ENCODE peak calls at places on chromosomes 7 and 10, in seven cellular contexts. B, O, Y, E, J, X and G are unnamed samples.

GRCh38 chr7:111098011-111098925 is 7.3 kb downstream of the LRRN3 start:
- DNase-seq in B (peak), O (no peak), Y (no peak), E (no peak), J (no peak), X (peak), G (peak)

GRCh38 chr10:7030134-7030855 is 380.5 kb downstream of the SFMBT2 start:
- DNase-seq in B (no peak), O (no peak), Y (no peak), E (no peak), J (no peak), X (no peak), G (no peak)

GRCh38 chr7:34091330-34091917 is 186.1 kb downstream of the BMPER start:
- DNase-seq in B (peak), O (no peak), Y (no peak), E (no peak), J (no peak), X (peak), G (peak)

GRCh38 chr10:74434577-74434976 is 283.6 kb downstream of the ADK start:
- DNase-seq in B (no peak), O (no peak), Y (no peak), E (no peak), J (no peak), X (no peak), G (no peak)

GRCh38 chr10:29830526-29831512 is 196.0 kb upstream of the SVIL start:
- DNase-seq in B (peak), O (no peak), Y (no peak), E (no peak), J (no peak), X (no peak), G (no peak)

GRCh38 chr10:48400129-48400849 is 93.8 kb downstream of the MAPK8 start:
- DNase-seq in B (peak), O (no peak), Y (no peak), E (no peak), J (no peak), X (no peak), G (no peak)

GRCh38 chr7:80646088-80646961 is 7.9 kb downstream of the CD36 start:
- DNase-seq in B (no peak), O (no peak), Y (no peak), E (no peak), J (no peak), X (no peak), G (no peak)

GRCh38 chr7:94295805-94296204 is 98.9 kb upstream of the COL1A2 start:
- DNase-seq in B (peak), O (no peak), Y (no peak), E (no peak), J (no peak), X (no peak), G (no peak)

GRCh38 chr7:131164025-131164899 is 163.4 kb upstream of the MKLN1 start:
- DNase-seq in B (peak), O (no peak), Y (no peak), E (no peak), J (no peak), X (no peak), G (no peak)

GRCh38 chr10:97916586-97916985 is 66.9 kb downstream of the GOLGA7B start:
- DNase-seq in B (no peak), O (no peak), Y (no peak), E (no peak), J (no peak), X (no peak), G (no peak)

GRCh38 chr7:20862554-20862953 is 75.9 kb upstream of the SP8 start:
- DNase-seq in B (no peak), O (no peak), Y (no peak), E (no peak), J (no peak), X (no peak), G (no peak)

GRCh38 chr7:12802070-12802469 is 114.6 kb downstream of the ARL4A start:
- DNase-seq in B (no peak), O (no peak), Y (no peak), E (no peak), J (no peak), X (no peak), G (no peak)

GRCh38 chr10:36494386-36494785 is 631.0 kb upstream of the ANKRD30A start:
- DNase-seq in B (peak), O (no peak), Y (no peak), E (no peak), J (no peak), X (no peak), G (no peak)

GRCh38 chr10:61452655-61453641 is at the start of gene TMEM26:
- DNase-seq in B (peak), O (no peak), Y (no peak), E (peak), J (peak), X (peak), G (peak)

GRCh38 chr10:87734987-87735827 is 75.5 kb downstream of the PAPSS2 start:
- DNase-seq in B (peak), O (peak), Y (no peak), E (no peak), J (no peak), X (peak), G (peak)